ENCODE peak calls at places on chromosomes 2 and 18, in eight cellular contexts. U is heart left ventricle, S is endothelial cell, R is dorsolateral prefrontal cortex, A is glutamatergic neuron, L is HFFc6, Z is pancreas, Q is RWPE1. N is an unnamed sample.

GRCh38 chr2:48248251-48248933 is 281.6 kb upstream of the STON1 start:
- DNase-seq in R (no peak), Q (peak), S (no peak), A (no peak), Z (no peak), L (peak), U (no peak), N (no peak)

GRCh38 chr2:15009681-15010080 is 377.2 kb downstream of the LRATD1 start:
- DNase-seq in U (no peak), R (no peak), Q (no peak), S (no peak), L (no peak), Z (no peak), A (no peak), N (no peak)

GRCh38 chr18:23311346-23312103 is 141.6 kb upstream of the RIOK3 start:
- DNase-seq in L (peak), U (peak), S (no peak), Z (no peak), Q (peak), A (no peak), R (no peak), N (no peak)

GRCh38 chr2:231181848-231182247 is 16.6 kb upstream of the ARMC9 start:
- DNase-seq in R (no peak), Q (no peak), A (no peak), Z (no peak), S (no peak), U (peak), L (peak), N (no peak)

GRCh38 chr2:120587326-120587996 is 148.2 kb upstream of the GLI2 start:
- DNase-seq in L (no peak), R (no peak), S (no peak), Z (no peak), U (no peak), A (no peak), Q (no peak), N (no peak)

GRCh38 chr2:1557467-1557820 is 144.2 kb downstream of the TPO start:
- DNase-seq in S (no peak), L (no peak), Q (no peak), Z (no peak), U (no peak), A (peak), R (no peak), N (no peak)

GRCh38 chr2:234075521-234075915 is 25.0 kb downstream of the SPP2 start:
- DNase-seq in L (no peak), A (no peak), U (no peak), Q (no peak), R (no peak), Z (no peak), S (no peak), N (no peak)

GRCh38 chr18:35526476-35527120 is 28.8 kb upstream of the INO80C start:
- DNase-seq in A (no peak), Z (no peak), L (no peak), R (no peak), Q (no peak), S (no peak), U (no peak), N (peak)

GRCh38 chr18:9885170-9886004 is at the start of gene TXNDC2:
- DNase-seq in Z (no peak), Q (no peak), S (no peak), U (no peak), A (no peak), L (no peak), R (no peak), N (no peak)

GRCh38 chr2:202965810-202966454 is 48.7 kb upstream of the NBEAL1 start:
- DNase-seq in S (no peak), L (no peak), Q (peak), A (no peak), Z (no peak), U (no peak), R (no peak), N (no peak)

GRCh38 chr2:40401896-40402295 is 50.0 kb downstream of the SLC8A1 start:
- DNase-seq in A (no peak), S (no peak), U (no peak), R (no peak), Q (peak), L (peak), Z (no peak), N (no peak)

GRCh38 chr2:96760036-96760985 is at the start of gene CNNM4:
- DNase-seq in L (peak), Z (peak), Q (peak), R (peak), A (peak), U (peak), S (peak), N (peak)
- TF ChIP-seq CTCF in L (no peak), Z (no peak), Q (no peak), R (peak), A (no peak), U (no peak), S (no peak), N (no peak)

DNA sequence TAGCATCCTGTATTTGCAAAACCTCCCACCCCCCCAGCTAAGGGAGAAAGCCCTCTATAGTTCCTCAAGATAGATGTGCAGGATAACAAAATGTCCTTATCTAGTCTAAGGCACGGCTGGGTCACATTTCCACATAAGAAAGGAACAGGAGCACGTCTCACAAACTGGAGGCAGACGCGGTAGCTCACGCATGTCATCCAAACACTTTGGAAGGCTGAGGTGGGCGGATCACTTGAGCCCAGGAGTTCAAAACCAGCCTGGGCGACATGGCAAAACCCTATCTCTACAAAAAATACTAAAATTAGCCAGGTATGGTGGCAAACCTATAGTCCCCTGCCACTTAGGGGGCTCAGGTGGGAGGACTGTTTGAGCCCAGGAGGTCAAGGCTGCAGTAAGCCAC is 9.3 kb downstream of the SF3B1 start:
- DNase-seq in U (no peak), Z (no peak), Q (no peak), S (no peak), L (no peak), R (no peak), A (no peak), N (no peak)
- TF ChIP-seq CTCF in U (no peak), Z (no peak), Q (no peak), S (no peak), L (no peak), R (no peak), A (no peak), N (no peak)

DNA sequence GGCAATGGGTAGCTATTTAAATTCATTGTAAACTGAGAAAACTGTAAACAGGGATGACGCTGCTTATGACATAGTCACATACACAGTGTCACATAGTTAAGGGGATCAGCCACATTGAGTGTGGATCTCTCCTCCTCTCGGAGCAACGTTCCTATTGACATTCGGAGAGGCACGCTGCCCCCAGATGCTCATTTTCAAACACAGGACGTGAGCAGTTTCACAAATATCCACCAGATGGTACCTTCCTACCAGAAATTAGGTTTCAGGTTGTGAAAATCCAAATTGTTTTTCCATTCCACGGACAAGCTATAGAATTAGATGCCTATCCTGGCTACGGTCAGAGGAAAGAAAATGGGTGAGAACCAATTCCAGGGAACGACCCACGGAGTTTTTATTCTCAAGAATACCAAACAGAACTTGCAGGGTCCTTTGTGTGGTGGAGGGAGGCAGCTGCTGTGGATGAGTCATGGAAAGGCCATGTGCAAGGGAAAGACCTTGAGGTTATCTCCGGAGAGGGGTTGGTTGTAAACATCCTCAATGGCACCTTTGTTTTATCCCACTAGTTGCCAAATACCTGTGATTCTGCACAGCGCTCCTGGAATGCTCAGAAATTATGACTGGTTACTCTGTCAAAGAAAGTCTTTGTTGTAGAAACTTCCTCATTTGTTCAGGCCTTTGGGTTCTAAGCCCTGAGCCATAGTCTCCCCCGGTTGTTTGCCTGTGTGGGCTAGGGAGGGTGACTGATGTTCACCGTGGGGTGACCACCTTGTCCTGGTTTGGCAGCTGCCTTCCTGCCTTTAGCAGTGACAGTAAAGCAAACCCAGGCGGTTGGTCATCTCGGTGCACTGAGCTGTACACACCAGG is 88.0 kb downstream of the ACTR3 start:
- DNase-seq in A (no peak), S (no peak), U (no peak), Z (no peak), Q (peak), L (no peak), R (no peak), N (no peak)
- TF ChIP-seq CTCF in A (no peak), S (no peak), U (peak), Z (peak), Q (no peak), L (peak), R (peak), N (no peak)

DNA sequence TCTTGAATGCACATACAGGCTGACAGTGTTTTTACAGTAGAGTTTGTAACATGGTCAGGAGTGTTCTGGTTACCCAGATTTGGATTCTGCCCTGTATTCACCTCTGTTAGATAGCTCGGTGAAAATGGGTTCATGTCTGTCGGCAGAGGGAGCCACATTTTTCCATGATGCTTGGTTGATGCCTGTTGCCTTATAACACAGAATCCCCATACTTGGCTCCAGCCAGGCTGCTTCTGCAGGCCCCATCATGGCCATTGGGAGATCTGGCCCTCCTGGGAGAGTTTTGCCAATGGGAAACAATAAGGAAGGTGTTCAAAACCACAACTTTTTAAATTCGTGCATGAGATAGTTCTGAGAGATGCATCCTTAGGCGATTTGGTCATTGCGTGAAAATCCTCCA is 78.1 kb downstream of the WDSUB1 start:
- DNase-seq in U (no peak), A (no peak), Z (no peak), S (no peak), R (no peak), L (no peak), Q (no peak), N (no peak)
- TF ChIP-seq CTCF in U (no peak), A (no peak), Z (no peak), S (no peak), R (no peak), L (no peak), Q (no peak), N (no peak)

DNA sequence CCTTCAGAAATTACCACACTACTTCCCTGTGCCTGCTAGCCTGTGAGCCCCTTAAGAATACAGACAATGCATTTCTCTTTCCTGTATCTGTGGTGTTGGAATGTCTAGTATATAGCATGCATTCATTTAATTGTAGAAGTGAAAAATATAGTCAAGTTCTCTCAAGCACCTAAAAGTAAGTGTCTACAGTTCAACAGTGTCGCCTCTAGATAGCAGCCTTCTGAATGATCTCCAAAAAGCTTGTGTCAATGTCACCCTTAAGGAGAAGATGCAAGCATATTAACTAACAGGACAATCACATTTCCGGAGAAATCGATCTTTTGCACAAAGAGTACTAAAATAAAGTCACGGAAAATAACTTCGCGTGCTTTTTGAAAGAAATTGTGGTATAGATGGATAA is 27.5 kb upstream of the DSG3 start:
- DNase-seq in Q (no peak), R (no peak), S (no peak), Z (no peak), L (no peak), A (no peak), U (no peak), N (no peak)
- TF ChIP-seq CTCF in Q (no peak), R (no peak), S (no peak), Z (no peak), L (no peak), A (no peak), U (no peak), N (no peak)

GRCh38 chr18:69399253-69399652 is 1.4 kb upstream of the DOK6 start:
- DNase-seq in Z (no peak), U (no peak), A (no peak), L (no peak), S (no peak), R (no peak), Q (no peak), N (no peak)

GRCh38 chr18:69400253-69400975 is at the start of gene DOK6:
- DNase-seq in A (peak), Z (peak), Q (no peak), S (peak), L (no peak), R (peak), U (peak), N (peak)

GRCh38 chr18:69402219-69402989 is 1.7 kb downstream of the DOK6 start:
- DNase-seq in R (no peak), L (no peak), A (peak), S (peak), Z (no peak), Q (no peak), U (no peak), N (peak)

GRCh38 chr18:69401475-69402218 is 959 bp downstream of the DOK6 start:
- DNase-seq in U (no peak), S (peak), R (no peak), A (peak), Q (no peak), L (no peak), Z (peak), N (no peak)

DNA sequence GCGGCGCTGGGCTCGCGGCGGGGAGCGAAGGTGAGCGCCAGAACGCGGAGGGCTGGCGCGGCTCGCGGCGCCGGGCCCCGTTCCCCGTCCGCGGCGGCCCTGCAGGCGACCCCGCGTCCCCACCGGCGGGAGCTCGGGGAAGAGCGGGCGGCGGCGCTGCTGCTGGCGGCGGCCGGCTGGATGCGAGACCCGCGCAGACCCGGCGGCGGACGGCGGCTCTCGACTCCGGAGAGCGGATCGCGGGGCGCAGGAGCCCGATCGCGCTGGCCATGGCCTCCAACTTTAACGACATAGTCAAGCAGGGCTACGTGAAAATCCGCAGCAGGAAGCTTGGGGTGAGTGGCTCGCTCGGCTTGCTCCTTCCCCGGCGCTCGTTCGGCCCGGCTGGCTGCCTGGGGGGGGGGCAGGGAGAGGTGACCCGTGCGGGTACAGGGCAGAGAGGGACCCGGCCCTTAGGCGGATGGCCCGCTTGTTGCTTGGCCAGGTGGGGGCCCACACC is 337 bp downstream of the DOK6 start:
- DNase-seq in L (no peak), A (peak), S (peak), R (no peak), Z (peak), U (peak), Q (no peak), N (peak)
- TF ChIP-seq CTCF in L (no peak), A (no peak), S (no peak), R (no peak), Z (no peak), U (no peak), Q (no peak), N (no peak)

GRCh38 chr18:31819925-31820229 is 59.2 kb upstream of the SLC25A52 start:
- DNase-seq in Z (no peak), S (no peak), L (no peak), U (no peak), A (no peak), R (no peak), Q (no peak), N (no peak)
- TF ChIP-seq CTCF in Z (no peak), S (peak), L (peak), U (peak), A (peak), R (no peak), Q (peak), N (no peak)

GRCh38 chr2:109222422-109222821 is 93.4 kb downstream of the SH3RF3 start:
- DNase-seq in L (no peak), U (no peak), A (no peak), Q (no peak), R (no peak), Z (no peak), S (no peak), N (no peak)

GRCh38 chr2:109226128-109226527 is 97.1 kb downstream of the SH3RF3 start:
- DNase-seq in R (no peak), U (no peak), Z (no peak), A (no peak), S (no peak), L (no peak), Q (no peak), N (no peak)

GRCh38 chr2:109225170-109225775 is 96.3 kb downstream of the SH3RF3 start:
- DNase-seq in Z (no peak), Q (no peak), R (no peak), S (no peak), L (no peak), U (no peak), A (no peak), N (no peak)

GRCh38 chr2:109223490-109223889 is 94.5 kb downstream of the SH3RF3 start:
- DNase-seq in A (no peak), Q (no peak), R (no peak), L (no peak), U (no peak), S (no peak), Z (no peak), N (no peak)

DNA sequence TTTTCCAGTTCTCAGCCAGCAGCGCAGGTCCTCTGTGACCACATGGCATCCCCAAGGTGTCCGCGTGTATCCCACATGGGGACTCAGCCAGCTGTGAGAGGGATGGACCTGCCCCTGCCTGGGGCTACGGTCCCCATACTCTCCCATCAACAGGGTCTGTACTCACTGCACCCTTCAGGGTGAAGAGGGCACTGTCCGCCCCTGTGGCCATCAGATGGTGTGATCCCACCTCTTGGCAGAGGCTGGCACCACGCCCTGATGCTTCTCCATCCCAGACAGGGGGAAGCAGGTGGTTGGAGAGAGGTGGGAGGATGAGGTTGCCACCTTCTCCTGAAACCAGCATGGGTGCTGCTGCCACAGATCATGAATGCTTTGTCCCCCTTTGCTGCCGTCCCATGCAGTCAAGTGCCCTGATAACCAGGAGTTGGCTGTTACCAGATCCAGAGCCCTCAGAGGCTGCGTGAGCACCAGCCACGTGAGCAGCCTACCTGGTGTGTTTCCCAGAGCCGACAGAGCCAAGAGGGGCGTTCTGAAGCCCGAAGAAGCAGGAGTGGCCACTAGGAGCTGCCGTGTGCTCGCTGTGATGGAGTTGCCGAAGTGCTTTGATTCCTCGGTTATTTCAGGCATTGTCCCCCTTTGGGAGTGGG is 93.9 kb downstream of the SH3RF3 start:
- DNase-seq in R (no peak), L (no peak), A (no peak), Z (no peak), S (no peak), U (no peak), Q (no peak), N (no peak)
- TF ChIP-seq CTCF in R (no peak), L (no peak), A (no peak), Z (no peak), S (no peak), U (no peak), Q (no peak), N (no peak)

DNA sequence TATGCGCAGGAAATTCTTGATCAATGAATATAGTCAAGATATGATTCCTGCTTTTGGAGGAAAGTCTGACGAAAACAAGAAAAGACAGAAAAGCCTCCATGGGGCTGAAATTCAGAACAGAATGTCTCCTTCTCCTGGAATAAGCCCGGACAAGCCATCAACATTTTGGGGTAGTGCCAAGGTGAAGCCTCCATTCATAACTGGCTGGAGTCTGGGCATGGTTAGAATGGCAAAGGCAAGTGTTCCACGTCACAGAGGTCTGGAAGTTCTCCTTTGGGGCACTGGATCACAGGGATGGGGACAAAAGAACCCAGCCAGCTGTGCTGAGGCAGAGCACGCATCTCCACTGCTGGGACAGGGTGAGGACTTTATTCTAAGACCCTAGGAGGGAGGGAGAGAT is 505.7 kb downstream of the CMPK2 start:
- DNase-seq in Q (no peak), L (no peak), R (no peak), U (no peak), A (no peak), Z (no peak), S (no peak), N (no peak)
- TF ChIP-seq CTCF in Q (no peak), L (no peak), R (no peak), U (no peak), A (no peak), Z (no peak), S (no peak), N (no peak)

GRCh38 chr2:95232232-95232631 is 24.9 kb downstream of the ZNF892 start:
- DNase-seq in U (no peak), L (no peak), S (no peak), Q (no peak), Z (no peak), A (no peak), R (no peak), N (no peak)

GRCh38 chr2:95234286-95234785 is 27.0 kb downstream of the ZNF892 start:
- DNase-seq in Q (no peak), Z (no peak), S (no peak), A (no peak), L (no peak), U (no peak), R (no peak), N (no peak)

GRCh38 chr2:95234806-95235205 is 27.5 kb downstream of the ZNF892 start:
- DNase-seq in A (no peak), L (no peak), S (no peak), Q (no peak), U (no peak), Z (no peak), R (no peak), N (no peak)

DNA sequence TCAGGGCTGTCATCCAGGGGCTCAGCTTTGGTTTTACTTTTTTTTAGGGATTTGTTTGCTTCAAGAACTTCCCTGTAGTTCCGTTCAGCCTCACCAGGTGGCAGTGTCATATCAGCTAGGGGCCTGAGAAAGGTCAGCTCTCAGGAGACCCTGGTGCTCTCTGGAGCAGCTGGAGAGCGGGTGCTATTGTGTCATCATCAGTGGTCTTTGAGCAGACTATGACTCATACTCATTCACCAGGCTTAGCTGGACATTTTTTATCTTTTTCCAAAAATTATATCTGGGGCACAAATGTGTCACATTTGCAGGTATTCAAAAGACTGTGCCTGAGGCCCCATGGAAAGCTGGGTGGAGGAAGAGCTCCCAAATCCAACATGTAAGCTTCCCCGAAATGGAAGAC is 24.4 kb downstream of the ZNF892 start:
- DNase-seq in L (peak), S (peak), Z (peak), R (peak), Q (peak), U (no peak), A (peak), N (no peak)
- TF ChIP-seq CTCF in L (peak), S (peak), Z (peak), R (peak), Q (peak), U (peak), A (peak), N (no peak)

N was measured in ovary.